ENCODE peak calls at places on chromosomes 11 and 22, in five cellular contexts. P is neural crest cell, K is heart right ventricle, C is left ventricle myocardium inferior, G is AG04450. O is an unnamed sample.

GRCh38 chr11:62010935-62011528 is 43.6 kb upstream of the FTH1 start:
- DNase-seq in P (no peak), K (no peak), C (no peak), G (no peak), O (no peak)

GRCh38 chr11:128708660-128709059 is 14.8 kb downstream of the FLI1 start:
- DNase-seq in P (no peak), K (no peak), C (no peak), G (no peak), O (no peak)

GRCh38 chr11:114448749-114449484 is 9.7 kb downstream of the REXO2 start:
- DNase-seq in P (no peak), K (no peak), C (no peak), G (no peak), O (no peak)

GRCh38 chr22:43230983-43231723 is 44.2 kb upstream of the TTLL12 start:
- DNase-seq in P (peak; percentile 72), K (peak; percentile 38), C (peak; percentile 34), G (no peak), O (peak; percentile 49)

GRCh38 chr11:23123766-23124165 is 263.5 kb upstream of the CCDC179 start:
- DNase-seq in P (no peak), K (no peak), C (no peak), G (no peak), O (no peak)

GRCh38 chr11:40879911-40880310 is 579.5 kb downstream of the LRRC4C start:
- DNase-seq in P (no peak), K (no peak), C (no peak), G (no peak), O (no peak)

GRCh38 chr11:26992031-26992541 is 1.8 kb upstream of the FIBIN start:
- DNase-seq in P (no peak), K (no peak), C (no peak), G (peak; percentile 67), O (no peak)

GRCh38 chr11:95378106-95378505 is 147.1 kb upstream of the SESN3 start:
- DNase-seq in P (no peak), K (no peak), C (no peak), G (no peak), O (no peak)

GRCh38 chr11:125313271-125314222 is 149.0 kb downstream of the PKNOX2 start:
- DNase-seq in P (no peak), K (peak; percentile 36), C (no peak), G (no peak), O (no peak)

GRCh38 chr22:42994917-42995562 is 19.9 kb downstream of the PACSIN2 start:
- DNase-seq in P (no peak), K (peak; percentile 34), C (no peak), G (peak; percentile 82), O (no peak)

GRCh38 chr22:25048659-25049657 is 96.4 kb downstream of the KIAA1671 start:
- DNase-seq in P (peak; percentile 71), K (peak; percentile 63), C (peak; percentile 66), G (no peak), O (peak; percentile 85)

GRCh38 chr11:73956876-73957653 is 6.2 kb downstream of the DNAJB13 start:
- DNase-seq in P (no peak), K (no peak), C (no peak), G (no peak), O (no peak)

DNA sequence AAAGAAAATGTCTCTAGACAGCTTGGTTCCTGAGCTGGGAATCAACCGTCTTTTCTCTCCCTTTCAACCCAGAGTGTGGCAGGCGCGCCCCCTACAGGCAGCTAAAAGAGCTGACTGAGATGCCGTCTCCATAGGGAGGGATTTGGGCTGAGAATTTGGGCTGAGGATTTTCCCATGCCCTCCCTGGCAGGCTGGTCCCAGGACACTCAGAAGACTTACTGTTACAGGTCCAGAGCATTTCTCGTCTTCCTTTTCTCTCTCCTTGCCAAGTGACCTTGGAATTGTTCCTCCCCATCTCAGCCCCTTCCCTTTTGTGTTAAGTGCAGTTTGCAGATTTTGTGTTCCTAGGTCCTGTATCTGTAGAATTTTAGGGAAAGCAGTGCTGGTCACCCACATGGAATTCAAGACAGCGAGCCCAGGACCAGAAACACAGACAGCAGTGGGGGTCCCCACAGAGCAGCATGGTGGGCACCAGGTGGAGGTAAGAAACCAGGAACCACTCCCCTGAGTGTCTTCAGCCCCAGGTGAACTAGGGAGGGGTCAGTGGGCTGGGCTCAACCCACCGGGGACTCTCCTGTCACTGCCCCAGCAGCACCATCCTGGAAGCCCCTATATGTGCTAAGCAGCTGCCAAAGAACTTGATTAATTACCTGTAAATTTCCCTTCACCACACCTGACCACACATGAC is 9.9 kb upstream of the IGLL5 start:
- DNase-seq in P (peak; percentile 80), K (peak; percentile 59), C (peak; percentile 50), G (peak; percentile 16), O (peak; percentile 35)
- TF ChIP-seq CTCF in P (peak; percentile 78), K (peak; percentile 36), C (peak; percentile 71), G (peak; percentile 71), O (peak; percentile 69)

GRCh38 chr11:19800162-19800561 is 87.5 kb downstream of the NAV2 start:
- DNase-seq in P (no peak), K (no peak), C (no peak), G (no peak), O (no peak)
- TF ChIP-seq CTCF in P (peak; percentile 32), K (no peak), C (peak; percentile 41), G (peak; percentile 35), O (no peak)

GRCh38 chr22:35257321-35258143 is at the start of gene HMGXB4:
- DNase-seq in P (peak; percentile 76), K (peak; percentile 90), C (peak; percentile 91), G (peak; percentile 73), O (peak; percentile 31)
- TF ChIP-seq CTCF in P (peak; percentile 42), K (no peak), C (peak; percentile 28), G (no peak), O (no peak)

GRCh38 chr11:46381836-46382643 is 571 bp downstream of the MDK start:
- DNase-seq in P (no peak), K (no peak), C (no peak), G (no peak), O (no peak)

GRCh38 chr11:46383974-46384701 is 2.7 kb downstream of the MDK start:
- DNase-seq in P (no peak), K (no peak), C (no peak), G (no peak), O (no peak)

GRCh38 chr11:46382644-46383403 is 1.4 kb downstream of the MDK start:
- DNase-seq in P (no peak), K (no peak), C (no peak), G (no peak), O (no peak)

GRCh38 chr11:46385169-46386004 is 3.9 kb downstream of the MDK start:
- DNase-seq in P (no peak), K (no peak), C (no peak), G (no peak), O (no peak)

GRCh38 chr11:46383404-46383758 is 1.9 kb downstream of the MDK start:
- DNase-seq in P (no peak), K (no peak), C (no peak), G (no peak), O (no peak)
- TF ChIP-seq CTCF in P (no peak), K (no peak), C (no peak), G (no peak), O (no peak)

GRCh38 chr22:46131151-46131587 is 19.2 kb upstream of the PPARA start:
- DNase-seq in P (no peak), K (no peak), C (no peak), G (no peak), O (no peak)
- TF ChIP-seq CTCF in P (peak; percentile 48), K (no peak), C (no peak), G (peak; percentile 35), O (peak; percentile 47)

GRCh38 chr11:108643974-108644373 is 20.9 kb upstream of the DDX10 start:
- DNase-seq in P (no peak), K (no peak), C (no peak), G (no peak), O (no peak)

GRCh38 chr11:108647387-108647700 is 17.5 kb upstream of the DDX10 start:
- DNase-seq in P (no peak), K (no peak), C (no peak), G (no peak), O (no peak)

GRCh38 chr11:108647701-108648527 is 17.0 kb upstream of the DDX10 start:
- DNase-seq in P (peak; percentile 62), K (peak; percentile 83), C (peak; percentile 78), G (peak; percentile 62), O (no peak)

GRCh38 chr11:108645956-108646355 is 18.9 kb upstream of the DDX10 start:
- DNase-seq in P (no peak), K (no peak), C (no peak), G (no peak), O (no peak)

DNA sequence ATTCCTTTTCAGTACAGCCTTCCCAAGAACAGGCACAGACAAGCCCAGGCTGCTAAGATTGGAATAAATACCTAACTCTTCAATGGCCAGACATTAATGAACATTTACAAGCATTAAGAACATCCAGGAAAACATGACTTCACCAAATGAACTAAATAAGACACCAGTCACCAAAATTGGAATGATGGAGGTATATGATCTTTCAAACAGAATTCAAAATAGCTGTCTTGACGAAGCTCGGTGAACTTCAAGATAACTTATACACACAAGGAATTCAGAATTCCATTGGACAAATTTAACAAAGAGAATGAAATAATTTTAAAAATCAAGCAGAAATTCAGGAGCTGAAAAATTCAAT is 16.4 kb upstream of the DDX10 start:
- DNase-seq in P (no peak), K (no peak), C (no peak), G (no peak), O (no peak)
- TF ChIP-seq CTCF in P (no peak), K (no peak), C (no peak), G (no peak), O (no peak)

DNA sequence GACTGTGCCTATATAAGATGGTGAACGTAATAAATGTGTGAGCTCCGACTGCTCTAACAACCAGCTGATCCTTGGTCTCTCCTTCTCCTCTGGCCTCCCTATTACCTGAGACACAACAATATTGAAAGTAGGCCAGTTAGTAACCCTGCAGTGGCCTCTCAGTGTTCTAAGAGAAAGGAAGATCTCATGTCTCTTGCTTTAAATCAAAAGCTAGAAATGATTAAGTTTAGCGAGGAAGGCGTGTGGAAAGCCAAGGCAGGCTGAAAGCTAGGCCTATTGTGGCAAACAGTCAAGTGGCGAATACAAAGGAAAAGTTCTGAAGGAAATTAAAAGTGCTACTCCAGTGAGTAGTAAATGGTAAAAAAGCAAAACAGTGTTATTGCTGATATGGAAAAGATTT is 39.5 kb downstream of the HIPK3 start:
- DNase-seq in P (no peak), K (no peak), C (no peak), G (no peak), O (no peak)
- TF ChIP-seq CTCF in P (no peak), K (no peak), C (no peak), G (no peak), O (no peak)

GRCh38 chr22:22716136-22716535 is 71.7 kb downstream of the GGTLC2 start:
- DNase-seq in P (no peak), K (no peak), C (no peak), G (no peak), O (no peak)

GRCh38 chr22:22721681-22722309 is 77.4 kb downstream of the GGTLC2 start:
- DNase-seq in P (no peak), K (no peak), C (no peak), G (no peak), O (no peak)

GRCh38 chr22:22717723-22718122 is 73.3 kb downstream of the GGTLC2 start:
- DNase-seq in P (no peak), K (no peak), C (no peak), G (no peak), O (no peak)

GRCh38 chr22:22720724-22721261 is 76.4 kb downstream of the GGTLC2 start:
- DNase-seq in P (no peak), K (no peak), C (no peak), G (no peak), O (no peak)

GRCh38 chr22:22720201-22720723 is 75.8 kb downstream of the GGTLC2 start:
- DNase-seq in P (peak; percentile 42), K (no peak), C (no peak), G (no peak), O (no peak)
- TF ChIP-seq CTCF in P (peak; percentile 65), K (no peak), C (peak; percentile 35), G (peak; percentile 45), O (peak; percentile 50)